ENCODE peak calls at places on chromosomes 12 and 14, in six cellular contexts. One of them, this sample, is unnamed.

GRCh38 chr14:104149617-104150141 is 11.3 kb downstream of the KIF26A start:
- DNase-seq in tibial artery: no peak
- DNase-seq in fibroblast of lung: peak; percentile 8
- DNase-seq in CD4-positive, alpha-beta memory T cell: no peak
- DNase-seq in SJCRH30: peak; percentile 97
- DNase-seq in keratinocyte: no peak
- DNase-seq in this sample: no peak

GRCh38 chr14:33307691-33308369 is 369.2 kb downstream of the NPAS3 start:
- DNase-seq in tibial artery: peak; percentile 20
- DNase-seq in fibroblast of lung: peak; percentile 89
- DNase-seq in CD4-positive, alpha-beta memory T cell: no peak
- DNase-seq in SJCRH30: no peak
- DNase-seq in keratinocyte: no peak
- DNase-seq in this sample: no peak

GRCh38 chr14:64968651-64969050 is 3.5 kb downstream of the RAB15 start:
- DNase-seq in tibial artery: no peak
- DNase-seq in fibroblast of lung: peak; percentile 32
- DNase-seq in CD4-positive, alpha-beta memory T cell: no peak
- DNase-seq in SJCRH30: peak; percentile 58
- DNase-seq in keratinocyte: no peak
- DNase-seq in this sample: no peak

GRCh38 chr12:49220972-49221371 is 32.1 kb upstream of the TUBA1A start:
- DNase-seq in tibial artery: no peak
- DNase-seq in fibroblast of lung: no peak
- DNase-seq in CD4-positive, alpha-beta memory T cell: no peak
- DNase-seq in SJCRH30: no peak
- DNase-seq in keratinocyte: no peak
- DNase-seq in this sample: no peak

GRCh38 chr12:119204137-119204536 is 25.4 kb downstream of the HSPB8 start:
- DNase-seq in tibial artery: no peak
- DNase-seq in fibroblast of lung: no peak
- DNase-seq in CD4-positive, alpha-beta memory T cell: no peak
- DNase-seq in SJCRH30: no peak
- DNase-seq in keratinocyte: no peak
- DNase-seq in this sample: no peak

GRCh38 chr12:124917841-124918621 is 3.6 kb upstream of the UBC start:
- DNase-seq in tibial artery: no peak
- DNase-seq in fibroblast of lung: peak; percentile 35
- DNase-seq in CD4-positive, alpha-beta memory T cell: no peak
- DNase-seq in SJCRH30: peak; percentile 54
- DNase-seq in keratinocyte: no peak
- DNase-seq in this sample: peak; percentile 85

GRCh38 chr12:112368856-112369255 is 13.4 kb downstream of the HECTD4 start:
- DNase-seq in tibial artery: no peak
- DNase-seq in fibroblast of lung: peak; percentile 63
- DNase-seq in CD4-positive, alpha-beta memory T cell: no peak
- DNase-seq in SJCRH30: no peak
- DNase-seq in keratinocyte: no peak
- DNase-seq in this sample: no peak

GRCh38 chr14:75715926-75716780 is 55.1 kb downstream of the TTLL5 start:
- DNase-seq in tibial artery: no peak
- DNase-seq in fibroblast of lung: peak; percentile 82
- DNase-seq in CD4-positive, alpha-beta memory T cell: no peak
- DNase-seq in SJCRH30: peak; percentile 11
- DNase-seq in keratinocyte: no peak
- DNase-seq in this sample: no peak

GRCh38 chr14:39140170-39140569 is 26.0 kb downstream of the GEMIN2 start:
- DNase-seq in tibial artery: no peak
- DNase-seq in fibroblast of lung: no peak
- DNase-seq in CD4-positive, alpha-beta memory T cell: no peak
- DNase-seq in SJCRH30: no peak
- DNase-seq in keratinocyte: no peak
- DNase-seq in this sample: no peak

DNA sequence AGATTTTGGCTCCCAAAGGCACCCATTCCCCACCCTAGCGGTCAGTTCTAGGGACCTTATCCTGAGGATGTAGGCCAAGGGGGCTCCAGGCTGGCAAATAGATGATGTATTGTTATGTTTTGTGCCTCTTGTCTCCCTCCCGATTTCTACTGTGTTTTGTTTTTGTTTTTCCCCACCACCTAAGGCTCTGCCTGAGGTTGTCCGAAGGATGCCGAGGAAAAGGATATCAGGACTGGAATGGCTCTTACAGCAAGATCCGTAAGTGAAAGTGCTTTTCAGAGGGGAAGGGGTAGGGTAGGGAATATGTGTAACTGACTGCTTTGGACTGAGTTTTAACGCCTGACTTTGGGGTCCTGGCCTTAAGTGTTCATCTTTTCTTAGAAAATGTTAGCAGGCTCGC is 6.6 kb downstream of the FOXG1 start:
- DNase-seq in tibial artery: no peak
- DNase-seq in fibroblast of lung: no peak
- DNase-seq in CD4-positive, alpha-beta memory T cell: no peak
- DNase-seq in SJCRH30: no peak
- DNase-seq in keratinocyte: no peak
- DNase-seq in this sample: no peak
- H3K9me3 ChIP-seq in tibial artery: no peaks in the 10 kb centered on the region
- H3K9me3 ChIP-seq in fibroblast of lung: no peaks in the 10 kb centered on the region
- H3K9me3 ChIP-seq in CD4-positive, alpha-beta memory T cell: no peaks in the 10 kb centered on the region
- H3K9me3 ChIP-seq in SJCRH30: no peaks in the 10 kb centered on the region
- H3K9me3 ChIP-seq in keratinocyte: peaks cover 3% of the 10 kb centered on the region
- H3K9me3 ChIP-seq in this sample: no peaks in the 10 kb centered on the region

GRCh38 chr14:100712490-100712889 is 14.2 kb upstream of the DLK1 start:
- DNase-seq in tibial artery: no peak
- DNase-seq in fibroblast of lung: no peak
- DNase-seq in CD4-positive, alpha-beta memory T cell: no peak
- DNase-seq in SJCRH30: peak; percentile 49
- DNase-seq in keratinocyte: peak; percentile 76
- DNase-seq in this sample: peak; percentile 88

GRCh38 chr14:100714205-100714781 is 12.4 kb upstream of the DLK1 start:
- DNase-seq in tibial artery: no peak
- DNase-seq in fibroblast of lung: no peak
- DNase-seq in CD4-positive, alpha-beta memory T cell: no peak
- DNase-seq in SJCRH30: peak; percentile 83
- DNase-seq in keratinocyte: no peak
- DNase-seq in this sample: no peak

GRCh38 chr14:100715803-100716202 is 10.9 kb upstream of the DLK1 start:
- DNase-seq in tibial artery: no peak
- DNase-seq in fibroblast of lung: no peak
- DNase-seq in CD4-positive, alpha-beta memory T cell: no peak
- DNase-seq in SJCRH30: no peak
- DNase-seq in keratinocyte: no peak
- DNase-seq in this sample: no peak

GRCh38 chr14:100715332-100715731 is 11.4 kb upstream of the DLK1 start:
- DNase-seq in tibial artery: no peak
- DNase-seq in fibroblast of lung: no peak
- DNase-seq in CD4-positive, alpha-beta memory T cell: no peak
- DNase-seq in SJCRH30: no peak
- DNase-seq in keratinocyte: no peak
- DNase-seq in this sample: no peak

DNA sequence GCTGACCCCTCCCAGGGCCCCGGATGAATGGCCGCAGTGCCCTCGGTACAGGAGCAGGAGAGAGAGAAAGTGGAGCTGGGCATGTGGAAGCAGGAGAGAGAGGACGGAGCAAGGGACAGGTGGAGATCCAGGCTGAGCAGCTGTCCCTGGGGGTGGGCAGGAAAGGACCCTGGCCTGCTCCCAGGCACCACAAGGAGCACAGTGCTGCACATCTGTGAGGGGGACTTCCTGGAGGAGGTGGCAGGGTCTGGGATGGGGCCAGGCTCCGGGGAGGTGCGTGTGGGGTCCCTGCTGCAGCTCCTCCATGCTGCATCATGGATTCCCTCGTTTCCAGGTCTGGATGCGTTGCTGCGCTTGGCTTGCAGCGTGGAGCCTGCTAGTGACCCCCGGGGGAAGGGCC is 13.0 kb upstream of the DLK1 start:
- DNase-seq in tibial artery: no peak
- DNase-seq in fibroblast of lung: no peak
- DNase-seq in CD4-positive, alpha-beta memory T cell: no peak
- DNase-seq in SJCRH30: peak; percentile 84
- DNase-seq in keratinocyte: no peak
- DNase-seq in this sample: no peak
- H3K27ac ChIP-seq in tibial artery: no peak overlapping the region
- H3K27ac ChIP-seq in fibroblast of lung: no peak overlapping the region
- H3K27ac ChIP-seq in CD4-positive, alpha-beta memory T cell: no peak overlapping the region
- H3K27ac ChIP-seq in SJCRH30: peak overlapping the region; percentile 43
- H3K27ac ChIP-seq in keratinocyte: no peak overlapping the region
- H3K27ac ChIP-seq in this sample: no peak overlapping the region

DNA sequence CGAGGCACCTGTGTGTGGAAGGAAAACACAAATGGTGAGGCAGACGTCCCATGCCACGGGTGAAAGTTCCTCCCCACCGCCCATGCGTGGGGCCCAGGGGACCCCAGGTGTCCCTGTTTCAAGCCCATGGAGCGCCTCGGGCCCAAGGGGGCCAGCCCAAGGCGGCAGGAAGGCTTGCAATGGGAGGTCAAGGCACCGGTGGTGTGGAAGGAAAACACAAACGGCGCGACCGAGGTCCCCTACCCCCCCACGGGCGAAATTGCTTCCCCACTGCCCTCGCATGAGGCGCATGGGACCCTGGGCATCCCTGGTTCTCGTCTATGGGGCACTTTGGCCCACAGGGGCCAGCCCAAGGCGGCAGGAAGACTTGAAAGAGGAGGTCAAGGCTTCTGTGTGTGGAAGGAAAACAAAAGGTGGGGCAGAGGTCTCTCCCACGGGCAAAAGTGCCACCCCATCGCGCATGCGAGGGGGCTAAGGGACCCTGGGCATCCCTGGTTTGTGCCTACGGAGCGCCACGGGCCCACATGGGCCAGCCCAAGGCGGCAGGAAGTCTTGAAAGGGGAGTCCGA is 379.4 kb downstream of the ALG10 start:
- DNase-seq in tibial artery: peak; percentile 8
- DNase-seq in fibroblast of lung: no peak
- DNase-seq in CD4-positive, alpha-beta memory T cell: no peak
- DNase-seq in SJCRH30: no peak
- DNase-seq in keratinocyte: no peak
- DNase-seq in this sample: peak; percentile 34
- H3K9me3 ChIP-seq in tibial artery: no peaks in the 10 kb centered on the region
- H3K9me3 ChIP-seq in fibroblast of lung: no peaks in the 10 kb centered on the region
- H3K9me3 ChIP-seq in CD4-positive, alpha-beta memory T cell: peaks cover 14% of the 10 kb centered on the region
- H3K9me3 ChIP-seq in SJCRH30: no peaks in the 10 kb centered on the region
- H3K9me3 ChIP-seq in keratinocyte: peaks cover 26% of the 10 kb centered on the region
- H3K9me3 ChIP-seq in this sample: peaks cover 5% of the 10 kb centered on the region

GRCh38 chr12:94872007-94872653 is 131.4 kb downstream of the NDUFA12 start:
- DNase-seq in tibial artery: no peak
- DNase-seq in fibroblast of lung: no peak
- DNase-seq in CD4-positive, alpha-beta memory T cell: no peak
- DNase-seq in SJCRH30: no peak
- DNase-seq in keratinocyte: no peak
- DNase-seq in this sample: no peak
- H3K27ac ChIP-seq in tibial artery: no peak overlapping the region
- H3K27ac ChIP-seq in fibroblast of lung: no peak overlapping the region
- H3K27ac ChIP-seq in CD4-positive, alpha-beta memory T cell: no peak overlapping the region
- H3K27ac ChIP-seq in SJCRH30: no peak overlapping the region
- H3K27ac ChIP-seq in keratinocyte: no peak overlapping the region
- H3K27ac ChIP-seq in this sample: no peak overlapping the region

GRCh38 chr14:29458547-29458946 is 469.1 kb downstream of the PRKD1 start:
- DNase-seq in tibial artery: no peak
- DNase-seq in fibroblast of lung: peak; percentile 46
- DNase-seq in CD4-positive, alpha-beta memory T cell: no peak
- DNase-seq in SJCRH30: no peak
- DNase-seq in keratinocyte: no peak
- DNase-seq in this sample: no peak

GRCh38 chr14:29462772-29463171 is 464.9 kb downstream of the PRKD1 start:
- DNase-seq in tibial artery: no peak
- DNase-seq in fibroblast of lung: no peak
- DNase-seq in CD4-positive, alpha-beta memory T cell: no peak
- DNase-seq in SJCRH30: no peak
- DNase-seq in keratinocyte: no peak
- DNase-seq in this sample: no peak

GRCh38 chr14:29459967-29460366 is 467.7 kb downstream of the PRKD1 start:
- DNase-seq in tibial artery: no peak
- DNase-seq in fibroblast of lung: no peak
- DNase-seq in CD4-positive, alpha-beta memory T cell: no peak
- DNase-seq in SJCRH30: no peak
- DNase-seq in keratinocyte: no peak
- DNase-seq in this sample: no peak

GRCh38 chr14:29462271-29462670 is 465.4 kb downstream of the PRKD1 start:
- DNase-seq in tibial artery: no peak
- DNase-seq in fibroblast of lung: no peak
- DNase-seq in CD4-positive, alpha-beta memory T cell: no peak
- DNase-seq in SJCRH30: no peak
- DNase-seq in keratinocyte: no peak
- DNase-seq in this sample: no peak

GRCh38 chr14:29461131-29461530 is 466.5 kb downstream of the PRKD1 start:
- DNase-seq in tibial artery: no peak
- DNase-seq in fibroblast of lung: no peak
- DNase-seq in CD4-positive, alpha-beta memory T cell: no peak
- DNase-seq in SJCRH30: no peak
- DNase-seq in keratinocyte: no peak
- DNase-seq in this sample: no peak
- H3K9me3 ChIP-seq in tibial artery: no peaks in the 10 kb centered on the region
- H3K9me3 ChIP-seq in fibroblast of lung: no peaks in the 10 kb centered on the region
- H3K9me3 ChIP-seq in CD4-positive, alpha-beta memory T cell: no peaks in the 10 kb centered on the region
- H3K9me3 ChIP-seq in SJCRH30: no peaks in the 10 kb centered on the region
- H3K9me3 ChIP-seq in keratinocyte: no peaks in the 10 kb centered on the region
- H3K9me3 ChIP-seq in this sample: no peaks in the 10 kb centered on the region

DNA sequence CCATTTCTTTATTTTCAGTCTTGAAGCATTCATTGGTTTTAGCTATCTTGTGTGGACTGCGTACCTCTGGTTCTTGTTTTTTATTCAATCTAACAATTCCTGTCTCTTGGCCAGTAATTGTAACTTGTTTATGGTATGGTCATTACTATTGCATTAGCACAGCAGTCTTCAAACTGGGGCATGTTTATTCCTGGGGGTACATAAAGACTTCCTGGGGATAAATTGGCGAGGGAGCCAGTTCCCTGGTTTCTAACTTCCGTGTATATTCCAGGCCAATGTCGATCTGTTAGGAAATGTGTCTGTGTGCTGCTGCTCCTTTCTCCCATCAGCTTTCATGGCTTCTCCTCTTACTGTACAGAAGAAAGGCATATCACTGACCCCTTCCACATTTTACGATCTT is 13.7 kb upstream of the EVL start:
- DNase-seq in tibial artery: no peak
- DNase-seq in fibroblast of lung: no peak
- DNase-seq in CD4-positive, alpha-beta memory T cell: no peak
- DNase-seq in SJCRH30: no peak
- DNase-seq in keratinocyte: no peak
- DNase-seq in this sample: no peak
- H3K27ac ChIP-seq in tibial artery: no peak overlapping the region
- H3K27ac ChIP-seq in fibroblast of lung: no peak overlapping the region
- H3K27ac ChIP-seq in CD4-positive, alpha-beta memory T cell: no peak overlapping the region
- H3K27ac ChIP-seq in SJCRH30: no peak overlapping the region
- H3K27ac ChIP-seq in keratinocyte: no peak overlapping the region
- H3K27ac ChIP-seq in this sample: no peak overlapping the region